ENCODE peak calls at places on chromosome 12, in ten cellular contexts. L is adrenal gland, I is kidney, E is right atrium auricular region, Q is pancreas, M is A549, O is left ventricle myocardium inferior, X is psoas muscle, Y is colonic mucosa, H is endodermal cell. U is an unnamed sample. For H3K9me3, the result is how much of the 10 kb centered on the place peaks cover.

GRCh38 chr12:39440101-39440500 is 2.8 kb downstream of the KIF21A start:
- DNase-seq in Q (no peak), H (no peak), I (no peak), X (no peak), E (no peak), O (no peak), Y (no peak), L (no peak), M (no peak), U (no peak)

GRCh38 chr12:11580125-11580751 is 69.2 kb upstream of the ETV6 start:
- DNase-seq in L (peak), M (no peak), H (no peak), O (no peak), Y (peak), X (no peak), I (no peak), Q (no peak), E (no peak), U (peak)

GRCh38 chr12:52027085-52027843 is 20.5 kb downstream of the TAMALIN start:
- DNase-seq in Y (no peak), H (peak), I (no peak), E (no peak), O (peak), X (peak), Q (no peak), L (no peak), M (no peak), U (no peak)

GRCh38 chr12:4579305-4580097 is 17.5 kb downstream of the DYRK4 start:
- DNase-seq in I (no peak), X (no peak), Q (no peak), O (no peak), Y (peak), E (no peak), M (peak), L (peak), H (peak), U (no peak)

GRCh38 chr12:27821259-27821973 is 41.4 kb upstream of the MANSC4 start:
- DNase-seq in L (peak), E (no peak), H (peak), M (peak), Y (peak), O (no peak), Q (no peak), I (no peak), X (no peak), U (no peak)

GRCh38 chr12:57614178-57614947 is 3.1 kb downstream of the ARHGEF25 start:
- DNase-seq in Q (no peak), O (peak), E (no peak), H (peak), Y (no peak), L (no peak), X (peak), I (peak), M (peak), U (no peak)

GRCh38 chr12:95336387-95337067 is 118.9 kb downstream of the VEZT start:
- DNase-seq in L (peak), H (peak), M (peak), E (peak), Q (peak), I (peak), X (peak), O (peak), Y (peak), U (no peak)

GRCh38 chr12:15050664-15051063 is 77.8 kb downstream of the PDE6H start:
- DNase-seq in I (no peak), O (no peak), X (no peak), E (no peak), H (no peak), Y (no peak), Q (no peak), L (no peak), M (no peak), U (no peak)

GRCh38 chr12:114744696-114745095 is 60.7 kb upstream of the TBX3 start:
- DNase-seq in Q (no peak), Y (peak), X (no peak), O (no peak), L (no peak), E (no peak), I (no peak), M (no peak), H (no peak), U (no peak)

GRCh38 chr12:112126000-112126431 is 656 bp downstream of the TRAFD1 start:
- DNase-seq in O (no peak), H (peak), L (no peak), M (no peak), Q (no peak), Y (no peak), X (no peak), I (peak), E (no peak), U (no peak)

GRCh38 chr12:89276860-89277259 is 75.4 kb downstream of the DUSP6 start:
- DNase-seq in I (no peak), M (no peak), X (no peak), H (no peak), E (no peak), O (peak), Q (no peak), L (no peak), Y (no peak), U (no peak)

GRCh38 chr12:98870521-98870920 is 225.4 kb downstream of the APAF1 start:
- DNase-seq in X (no peak), I (no peak), L (no peak), Q (no peak), E (no peak), H (peak), Y (no peak), M (no peak), O (no peak), U (no peak)

GRCh38 chr12:133233993-133234564 is 1.6 kb downstream of the ANHX start:
- DNase-seq in L (no peak), Y (no peak), M (no peak), Q (no peak), O (no peak), E (no peak), H (no peak), I (peak), X (no peak), U (no peak)
- H3K9me3 ChIP-seq in L (under half), Y (under half), M (half or more), Q (under half), O (under half), E (under half), H (half or more), I (under half), X (under half), U (under half)

GRCh38 chr12:576613-577110 is 86.6 kb downstream of the NINJ2 start:
- DNase-seq in O (no peak), X (peak), Q (no peak), L (no peak), M (no peak), H (peak), Y (no peak), E (no peak), I (no peak), U (no peak)

GRCh38 chr12:573226-573625 is 90.0 kb downstream of the NINJ2 start:
- DNase-seq in Y (no peak), E (no peak), L (peak), M (no peak), I (no peak), H (no peak), X (no peak), O (peak), Q (no peak), U (no peak)

GRCh38 chr12:574475-575128 is 88.6 kb downstream of the NINJ2 start:
- DNase-seq in X (peak), L (no peak), O (no peak), E (no peak), H (no peak), M (no peak), Q (no peak), I (no peak), Y (no peak), U (no peak)

GRCh38 chr12:575948-576612 is 87.2 kb downstream of the NINJ2 start:
- DNase-seq in E (peak), Q (peak), L (peak), I (peak), X (peak), Y (peak), H (peak), M (peak), O (peak), U (peak)

GRCh38 chr12:575129-575502 is 88.1 kb downstream of the NINJ2 start:
- DNase-seq in I (no peak), O (no peak), E (no peak), X (peak), M (no peak), L (no peak), Y (no peak), H (no peak), Q (no peak), U (no peak)
- H3K27ac ChIP-seq in I (no peak), O (peak), E (peak), X (peak), M (peak), L (peak), Y (no peak), H (no peak), Q (no peak), U (peak)

GRCh38 chr12:79223761-79224160 is 359.2 kb downstream of the SYT1 start:
- DNase-seq in Y (no peak), E (no peak), Q (no peak), I (no peak), H (no peak), O (no peak), M (no peak), L (no peak), X (no peak), U (no peak)
- H3K9me3 ChIP-seq in Y (under half), E (under half), Q (under half), I (under half), H (under half), O (under half), M (under half), L (under half), X (under half), U (under half)

GRCh38 chr12:67633708-67634107 is 14.8 kb upstream of the DYRK2 start:
- DNase-seq in Y (no peak), I (no peak), H (no peak), Q (no peak), X (no peak), M (no peak), L (no peak), O (peak), E (no peak), U (no peak)

GRCh38 chr12:67633024-67633423 is 15.5 kb upstream of the DYRK2 start:
- DNase-seq in H (no peak), Q (no peak), O (no peak), Y (no peak), M (no peak), E (no peak), X (no peak), L (no peak), I (no peak), U (no peak)

GRCh38 chr12:67634167-67634793 is 14.3 kb upstream of the DYRK2 start:
- DNase-seq in M (no peak), Q (no peak), L (peak), E (no peak), Y (no peak), I (no peak), H (no peak), O (no peak), X (no peak), U (no peak)

GRCh38 chr12:67632005-67632404 is 16.5 kb upstream of the DYRK2 start:
- DNase-seq in X (no peak), E (no peak), Y (no peak), L (no peak), Q (no peak), M (no peak), I (no peak), H (no peak), O (no peak), U (no peak)

GRCh38 chr12:67630373-67631088 is 18.0 kb upstream of the DYRK2 start:
- DNase-seq in X (peak), Q (no peak), L (peak), Y (peak), E (no peak), H (peak), M (no peak), I (peak), O (no peak), U (no peak)
- H3K27ac ChIP-seq in X (no peak), Q (no peak), L (no peak), Y (no peak), E (no peak), H (no peak), M (no peak), I (no peak), O (no peak), U (no peak)

DNA sequence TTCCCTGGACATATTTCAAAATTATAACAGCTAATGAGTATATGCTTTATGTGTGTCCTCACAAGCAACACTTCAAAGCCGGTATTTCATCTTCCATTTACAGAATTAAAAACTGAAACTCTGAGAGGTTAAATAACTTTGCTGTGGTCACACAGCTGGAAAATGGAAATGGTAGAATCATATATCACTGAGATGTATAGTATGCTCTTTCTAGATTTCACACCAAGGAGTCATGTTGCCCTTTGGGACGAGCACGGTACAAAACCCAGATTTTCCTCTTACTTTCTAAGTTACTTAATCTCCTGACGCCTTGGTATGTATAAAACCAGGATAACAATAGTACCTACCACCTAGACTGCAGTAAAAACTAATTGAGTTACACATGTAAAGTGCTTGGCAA is 152.6 kb upstream of the GRIP1 start:
- DNase-seq in E (no peak), I (no peak), Y (no peak), M (no peak), O (no peak), X (no peak), Q (no peak), H (no peak), L (no peak), U (no peak)
- H3K9me3 ChIP-seq in E (under half), I (under half), Y (under half), M (under half), O (under half), X (under half), Q (under half), H (under half), L (under half), U (under half)

GRCh38 chr12:50566066-50566465 is 61.3 kb downstream of the DIP2B start:
- DNase-seq in L (no peak), Y (no peak), M (no peak), X (no peak), O (no peak), E (no peak), Q (no peak), H (no peak), I (no peak), U (no peak)

GRCh38 chr12:50569321-50569720 is 64.5 kb downstream of the DIP2B start:
- DNase-seq in X (no peak), O (no peak), Q (no peak), I (no peak), L (no peak), E (no peak), H (no peak), M (no peak), Y (no peak), U (no peak)

GRCh38 chr12:50567926-50568325 is 63.1 kb downstream of the DIP2B start:
- DNase-seq in I (no peak), L (no peak), Y (no peak), H (no peak), E (no peak), O (no peak), Q (no peak), M (no peak), X (no peak), U (no peak)

GRCh38 chr12:50569876-50570275 is 65.1 kb downstream of the DIP2B start:
- DNase-seq in H (no peak), M (no peak), L (no peak), Y (no peak), Q (no peak), O (no peak), X (no peak), I (no peak), E (no peak), U (no peak)

GRCh38 chr12:50568338-50569155 is 63.8 kb downstream of the DIP2B start:
- DNase-seq in I (no peak), H (no peak), E (no peak), L (no peak), Q (no peak), O (no peak), M (no peak), X (no peak), Y (no peak), U (no peak)
- H3K27ac ChIP-seq in I (no peak), H (no peak), E (peak), L (peak), Q (peak), O (peak), M (peak), X (peak), Y (peak), U (peak)

U was measured in RWPE2.